ENCODE peak calls at places on chromosomes 12 and 14, in six cellular contexts. One of them, this sample, is unnamed.

GRCh38 chr14:62947291-62947690 is 98.0 kb downstream of the KCNH5 start:
- DNase-seq in AG04450: no peak
- DNase-seq in GM12865: no peak
- DNase-seq in uterus: no peak
- DNase-seq in neural crest cell: no peak
- DNase-seq in fibroblast of the aortic adventitia: no peak
- DNase-seq in this sample: peak

GRCh38 chr12:123041811-123042655 is 61.6 kb downstream of the ARL6IP4 start:
- DNase-seq in GM12865: no peak
- DNase-seq in AG04450: peak
- DNase-seq in fibroblast of the aortic adventitia: peak
- DNase-seq in neural crest cell: no peak
- DNase-seq in uterus: peak
- DNase-seq in this sample: no peak

GRCh38 chr12:4825139-4825858 is 84.4 kb upstream of the KCNA1 start:
- DNase-seq in GM12865: peak
- DNase-seq in uterus: no peak
- DNase-seq in AG04450: no peak
- DNase-seq in fibroblast of the aortic adventitia: peak
- DNase-seq in neural crest cell: no peak
- DNase-seq in this sample: no peak

GRCh38 chr12:69392146-69392928 is 32.8 kb downstream of the YEATS4 start:
- DNase-seq in GM12865: peak
- DNase-seq in neural crest cell: no peak
- DNase-seq in uterus: no peak
- DNase-seq in AG04450: no peak
- DNase-seq in fibroblast of the aortic adventitia: peak
- DNase-seq in this sample: peak

GRCh38 chr14:104428333-104428851 is 151.2 kb upstream of the C14orf180 start:
- DNase-seq in uterus: no peak
- DNase-seq in fibroblast of the aortic adventitia: no peak
- DNase-seq in neural crest cell: no peak
- DNase-seq in AG04450: no peak
- DNase-seq in GM12865: no peak
- DNase-seq in this sample: no peak

GRCh38 chr12:62673027-62673815 is 206.6 kb downstream of the MON2 start:
- DNase-seq in GM12865: no peak
- DNase-seq in AG04450: no peak
- DNase-seq in fibroblast of the aortic adventitia: no peak
- DNase-seq in neural crest cell: no peak
- DNase-seq in uterus: no peak
- DNase-seq in this sample: no peak

GRCh38 chr12:5033883-5034282 is 9.8 kb upstream of the KCNA5 start:
- DNase-seq in AG04450: no peak
- DNase-seq in neural crest cell: no peak
- DNase-seq in uterus: no peak
- DNase-seq in fibroblast of the aortic adventitia: no peak
- DNase-seq in GM12865: no peak
- DNase-seq in this sample: no peak

GRCh38 chr12:54125950-54126695 is 62.7 kb downstream of the SMUG1 start:
- DNase-seq in uterus: peak
- DNase-seq in GM12865: no peak
- DNase-seq in neural crest cell: peak
- DNase-seq in fibroblast of the aortic adventitia: no peak
- DNase-seq in AG04450: no peak
- DNase-seq in this sample: no peak

GRCh38 chr12:54654926-54655325 is 6.8 kb upstream of the DCD start:
- DNase-seq in GM12865: no peak
- DNase-seq in uterus: no peak
- DNase-seq in neural crest cell: no peak
- DNase-seq in fibroblast of the aortic adventitia: no peak
- DNase-seq in AG04450: no peak
- DNase-seq in this sample: no peak

GRCh38 chr14:72186461-72187035 is 254.3 kb downstream of the RGS6 start:
- DNase-seq in neural crest cell: no peak
- DNase-seq in AG04450: no peak
- DNase-seq in GM12865: no peak
- DNase-seq in uterus: no peak
- DNase-seq in fibroblast of the aortic adventitia: no peak
- DNase-seq in this sample: no peak

GRCh38 chr12:59695379-59695778 is 99.5 kb downstream of the SLC16A7 start:
- DNase-seq in fibroblast of the aortic adventitia: peak
- DNase-seq in AG04450: no peak
- DNase-seq in neural crest cell: no peak
- DNase-seq in uterus: no peak
- DNase-seq in GM12865: no peak
- DNase-seq in this sample: peak

GRCh38 chr12:80580254-80580653 is 127.2 kb upstream of the MYF6 start:
- DNase-seq in fibroblast of the aortic adventitia: peak
- DNase-seq in uterus: no peak
- DNase-seq in neural crest cell: no peak
- DNase-seq in AG04450: peak
- DNase-seq in GM12865: no peak
- DNase-seq in this sample: peak

GRCh38 chr12:14921218-14921617 is 17.1 kb downstream of the ERP27 start:
- DNase-seq in AG04450: no peak
- DNase-seq in neural crest cell: no peak
- DNase-seq in GM12865: no peak
- DNase-seq in uterus: no peak
- DNase-seq in fibroblast of the aortic adventitia: no peak
- DNase-seq in this sample: no peak

GRCh38 chr12:60191676-60192359 is 596.0 kb downstream of the SLC16A7 start:
- DNase-seq in uterus: no peak
- DNase-seq in fibroblast of the aortic adventitia: peak
- DNase-seq in AG04450: no peak
- DNase-seq in GM12865: no peak
- DNase-seq in neural crest cell: no peak
- DNase-seq in this sample: peak

GRCh38 chr12:120093336-120093591 is 23.3 kb downstream of the RAB35 start:
- DNase-seq in uterus: no peak
- DNase-seq in fibroblast of the aortic adventitia: no peak
- DNase-seq in neural crest cell: no peak
- DNase-seq in AG04450: no peak
- DNase-seq in GM12865: no peak
- DNase-seq in this sample: no peak

GRCh38 chr12:111274820-111275219 is 94.1 kb downstream of the PHETA1 start:
- DNase-seq in AG04450: no peak
- DNase-seq in GM12865: no peak
- DNase-seq in neural crest cell: no peak
- DNase-seq in fibroblast of the aortic adventitia: no peak
- DNase-seq in uterus: no peak
- DNase-seq in this sample: no peak

GRCh38 chr14:57573193-57573592 is 79.5 kb upstream of the CCDC198 start:
- DNase-seq in neural crest cell: no peak
- DNase-seq in uterus: no peak
- DNase-seq in GM12865: no peak
- DNase-seq in AG04450: no peak
- DNase-seq in fibroblast of the aortic adventitia: no peak
- DNase-seq in this sample: no peak

GRCh38 chr14:24639270-24639669 is 5.3 kb upstream of the GZMB start:
- DNase-seq in neural crest cell: no peak
- DNase-seq in fibroblast of the aortic adventitia: no peak
- DNase-seq in GM12865: no peak
- DNase-seq in uterus: no peak
- DNase-seq in AG04450: no peak
- DNase-seq in this sample: no peak

GRCh38 chr12:58104443-58104842 is 163.1 kb downstream of the ATP23 start:
- DNase-seq in neural crest cell: no peak
- DNase-seq in GM12865: no peak
- DNase-seq in AG04450: no peak
- DNase-seq in fibroblast of the aortic adventitia: no peak
- DNase-seq in uterus: no peak
- DNase-seq in this sample: no peak

GRCh38 chr12:58106185-58106584 is 164.8 kb downstream of the ATP23 start:
- DNase-seq in fibroblast of the aortic adventitia: no peak
- DNase-seq in AG04450: no peak
- DNase-seq in neural crest cell: no peak
- DNase-seq in uterus: no peak
- DNase-seq in GM12865: no peak
- DNase-seq in this sample: no peak

GRCh38 chr12:58099476-58099875 is 158.1 kb downstream of the ATP23 start:
- DNase-seq in GM12865: no peak
- DNase-seq in fibroblast of the aortic adventitia: no peak
- DNase-seq in AG04450: no peak
- DNase-seq in uterus: no peak
- DNase-seq in neural crest cell: no peak
- DNase-seq in this sample: no peak

DNA sequence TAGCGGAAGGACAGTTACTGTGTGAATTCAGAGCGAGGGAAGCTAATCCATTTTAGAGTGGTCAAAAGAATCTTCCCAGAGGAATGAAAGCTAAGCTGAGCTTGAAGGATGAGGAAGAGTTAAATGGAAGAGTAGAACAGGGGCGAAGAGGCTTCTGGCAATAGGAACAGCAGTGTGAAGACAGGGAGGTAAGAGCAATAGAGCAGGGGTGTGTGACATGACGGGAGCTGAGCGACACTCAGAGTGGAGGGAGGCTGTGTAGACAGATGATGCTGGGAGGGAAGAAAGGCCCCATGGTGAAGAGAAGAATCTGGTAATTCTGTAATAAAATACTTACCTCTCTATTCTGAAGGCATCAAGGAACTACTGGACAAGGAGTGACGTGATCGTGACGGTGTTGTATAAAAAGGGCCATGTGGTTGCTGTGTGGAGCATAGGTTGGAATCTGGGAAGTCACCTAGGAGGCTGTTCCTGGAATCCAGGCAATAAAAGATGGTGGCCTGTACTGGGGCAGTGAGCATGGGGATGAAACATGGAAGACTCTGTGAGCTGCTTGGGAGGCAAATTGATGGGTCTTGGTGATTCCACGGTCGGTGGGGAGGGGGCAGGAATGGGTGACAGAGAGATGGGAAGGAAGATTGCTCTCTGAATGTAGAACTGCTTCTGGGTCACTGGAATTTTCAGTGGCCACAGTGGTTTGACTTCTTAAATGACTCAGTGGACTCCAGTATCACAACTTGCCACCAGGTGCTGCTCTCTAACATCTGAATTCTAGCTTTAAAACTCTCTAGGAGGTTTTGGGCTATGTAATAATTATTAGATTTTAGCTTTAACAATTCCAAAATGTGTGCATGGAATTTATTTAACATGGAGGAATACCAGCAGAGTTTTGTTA is 164.1 kb downstream of the ATP23 start:
- DNase-seq in GM12865: no peak
- DNase-seq in AG04450: no peak
- DNase-seq in uterus: no peak
- DNase-seq in neural crest cell: no peak
- DNase-seq in fibroblast of the aortic adventitia: peak
- DNase-seq in this sample: peak
- TF ChIP-seq CTCF in GM12865: peak
- TF ChIP-seq CTCF in AG04450: peak
- TF ChIP-seq CTCF in uterus: no peak
- TF ChIP-seq CTCF in neural crest cell: peak
- TF ChIP-seq CTCF in fibroblast of the aortic adventitia: peak
- TF ChIP-seq CTCF in this sample: peak

DNA sequence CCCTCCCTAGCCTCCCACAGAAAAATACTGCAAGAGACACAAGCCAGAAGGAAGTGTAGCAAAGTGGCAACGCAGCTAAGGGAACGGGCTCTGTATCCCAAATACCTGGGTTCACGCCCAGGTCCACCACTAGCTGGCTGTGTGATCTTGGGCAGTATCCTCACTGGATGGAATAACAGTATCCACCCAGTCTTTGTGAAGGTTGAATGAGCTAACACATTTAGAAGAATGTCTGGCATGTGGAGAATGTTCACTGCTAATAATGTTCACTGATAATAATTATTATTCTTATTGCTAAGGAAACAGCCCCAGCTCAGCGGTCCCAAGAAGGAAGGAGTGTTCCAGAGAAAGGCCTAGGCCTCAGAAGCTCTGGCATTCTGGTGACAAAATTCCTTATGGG is 70.9 kb downstream of the VWF start:
- DNase-seq in neural crest cell: no peak
- DNase-seq in GM12865: no peak
- DNase-seq in AG04450: no peak
- DNase-seq in fibroblast of the aortic adventitia: peak
- DNase-seq in uterus: no peak
- DNase-seq in this sample: no peak
- TF ChIP-seq CTCF in neural crest cell: no peak
- TF ChIP-seq CTCF in GM12865: no peak
- TF ChIP-seq CTCF in AG04450: peak
- TF ChIP-seq CTCF in fibroblast of the aortic adventitia: peak
- TF ChIP-seq CTCF in uterus: no peak
- TF ChIP-seq CTCF in this sample: no peak

GRCh38 chr14:89013098-89013504 is 188.7 kb downstream of the TTC8 start:
- DNase-seq in uterus: no peak
- DNase-seq in AG04450: no peak
- DNase-seq in fibroblast of the aortic adventitia: peak
- DNase-seq in neural crest cell: no peak
- DNase-seq in GM12865: peak
- DNase-seq in this sample: no peak
- TF ChIP-seq CTCF in uterus: no peak
- TF ChIP-seq CTCF in AG04450: peak
- TF ChIP-seq CTCF in fibroblast of the aortic adventitia: peak
- TF ChIP-seq CTCF in neural crest cell: peak
- TF ChIP-seq CTCF in GM12865: no peak
- TF ChIP-seq CTCF in this sample: peak

DNA sequence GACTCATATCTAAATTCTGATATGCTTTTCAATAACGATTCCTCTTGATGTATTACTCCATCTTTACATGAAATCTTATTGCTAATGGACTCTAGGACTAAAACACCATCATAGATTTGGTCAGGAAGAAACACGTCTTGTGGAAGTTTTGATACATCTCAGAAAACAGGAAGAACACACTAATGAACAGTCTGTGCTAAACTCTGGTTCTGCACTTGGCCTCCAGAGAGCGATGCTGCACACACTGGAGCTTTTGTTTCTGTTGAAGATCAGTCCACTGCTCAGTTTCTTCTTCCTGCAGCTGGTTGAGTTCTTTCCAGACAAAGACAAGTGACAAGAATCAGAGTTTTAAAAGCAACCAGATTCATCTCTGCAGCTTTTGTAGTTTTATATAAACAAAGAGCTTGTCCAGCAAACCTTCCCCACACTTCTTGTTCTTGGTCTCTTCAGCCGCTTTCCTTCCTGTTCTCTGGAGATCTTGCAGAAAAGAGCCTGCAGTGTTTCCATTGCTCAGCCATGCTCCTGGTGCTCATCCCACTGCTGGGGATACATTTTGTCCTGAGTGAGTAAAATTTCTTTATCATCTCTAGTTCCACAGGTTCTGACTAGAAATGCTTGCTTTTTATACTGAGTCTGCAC is 229.1 kb upstream of the OR4E1 start:
- DNase-seq in fibroblast of the aortic adventitia: no peak
- DNase-seq in neural crest cell: peak
- DNase-seq in GM12865: peak
- DNase-seq in AG04450: no peak
- DNase-seq in uterus: no peak
- DNase-seq in this sample: peak
- TF ChIP-seq CTCF in fibroblast of the aortic adventitia: peak
- TF ChIP-seq CTCF in neural crest cell: peak
- TF ChIP-seq CTCF in GM12865: peak
- TF ChIP-seq CTCF in AG04450: peak
- TF ChIP-seq CTCF in uterus: no peak
- TF ChIP-seq CTCF in this sample: no peak

GRCh38 chr14:59631237-59631636 is 54.6 kb upstream of the CCDC175 start:
- DNase-seq in uterus: no peak
- DNase-seq in neural crest cell: no peak
- DNase-seq in AG04450: no peak
- DNase-seq in GM12865: peak
- DNase-seq in fibroblast of the aortic adventitia: no peak
- DNase-seq in this sample: peak
- TF ChIP-seq CTCF in uterus: no peak
- TF ChIP-seq CTCF in neural crest cell: peak
- TF ChIP-seq CTCF in AG04450: peak
- TF ChIP-seq CTCF in GM12865: no peak
- TF ChIP-seq CTCF in fibroblast of the aortic adventitia: peak
- TF ChIP-seq CTCF in this sample: peak

GRCh38 chr12:121295123-121295745 is 1.3 kb downstream of the CAMKK2 start:
- DNase-seq in fibroblast of the aortic adventitia: no peak
- DNase-seq in uterus: no peak
- DNase-seq in GM12865: peak
- DNase-seq in AG04450: no peak
- DNase-seq in neural crest cell: peak
- DNase-seq in this sample: no peak
- TF ChIP-seq CTCF in fibroblast of the aortic adventitia: no peak
- TF ChIP-seq CTCF in uterus: no peak
- TF ChIP-seq CTCF in GM12865: no peak
- TF ChIP-seq CTCF in AG04450: no peak
- TF ChIP-seq CTCF in neural crest cell: no peak
- TF ChIP-seq CTCF in this sample: no peak

This sample was measured in mammary epithelial cell.